ENCODE peak calls at places on chromosome 18, in four cellular contexts. One of them, this sample, is unnamed.

GRCh38 chr18:12393510-12393909 is 14.2 kb upstream of the PRELID3A start:
- DNase-seq in CD4-positive, alpha-beta T cell: no peak
- DNase-seq in progenitor cell of endocrine pancreas: no peak
- DNase-seq in cardiac fibroblast: no peak
- DNase-seq in this sample: no peak

GRCh38 chr18:10205136-10205535 is 249.3 kb upstream of the APCDD1 start:
- DNase-seq in progenitor cell of endocrine pancreas: no peak
- DNase-seq in cardiac fibroblast: peak
- DNase-seq in CD4-positive, alpha-beta T cell: no peak
- DNase-seq in this sample: no peak

GRCh38 chr18:35695803-35696202 is 114.3 kb downstream of the GALNT1 start:
- DNase-seq in cardiac fibroblast: no peak
- DNase-seq in progenitor cell of endocrine pancreas: no peak
- DNase-seq in CD4-positive, alpha-beta T cell: no peak
- DNase-seq in this sample: no peak

GRCh38 chr18:4233468-4233867 is 221.6 kb downstream of the DLGAP1 start:
- DNase-seq in CD4-positive, alpha-beta T cell: no peak
- DNase-seq in progenitor cell of endocrine pancreas: no peak
- DNase-seq in cardiac fibroblast: no peak
- DNase-seq in this sample: no peak

GRCh38 chr18:79480171-79480981 is 84.6 kb downstream of the NFATC1 start:
- DNase-seq in cardiac fibroblast: no peak
- DNase-seq in CD4-positive, alpha-beta T cell: no peak
- DNase-seq in progenitor cell of endocrine pancreas: no peak
- DNase-seq in this sample: no peak

GRCh38 chr18:69755856-69756496 is 191.7 kb downstream of the CD226 start:
- DNase-seq in CD4-positive, alpha-beta T cell: no peak
- DNase-seq in progenitor cell of endocrine pancreas: no peak
- DNase-seq in cardiac fibroblast: no peak
- DNase-seq in this sample: no peak

GRCh38 chr18:4658804-4659203 is 203.7 kb upstream of the DLGAP1 start:
- DNase-seq in CD4-positive, alpha-beta T cell: no peak
- DNase-seq in progenitor cell of endocrine pancreas: no peak
- DNase-seq in cardiac fibroblast: no peak
- DNase-seq in this sample: no peak

GRCh38 chr18:48825101-48825745 is 125.5 kb downstream of the SMAD7 start:
- DNase-seq in CD4-positive, alpha-beta T cell: peak
- DNase-seq in progenitor cell of endocrine pancreas: no peak
- DNase-seq in cardiac fibroblast: peak
- DNase-seq in this sample: no peak

GRCh38 chr18:49226935-49227334 is 233.5 kb downstream of the DYM start:
- DNase-seq in CD4-positive, alpha-beta T cell: no peak
- DNase-seq in cardiac fibroblast: no peak
- DNase-seq in progenitor cell of endocrine pancreas: no peak
- DNase-seq in this sample: no peak

GRCh38 chr18:77676901-77677300 is 427.3 kb downstream of the GALR1 start:
- DNase-seq in cardiac fibroblast: no peak
- DNase-seq in progenitor cell of endocrine pancreas: no peak
- DNase-seq in CD4-positive, alpha-beta T cell: no peak
- DNase-seq in this sample: no peak

GRCh38 chr18:49949991-49950395 is 136.7 kb upstream of the ACAA2 start:
- DNase-seq in progenitor cell of endocrine pancreas: no peak
- DNase-seq in cardiac fibroblast: no peak
- DNase-seq in CD4-positive, alpha-beta T cell: no peak
- DNase-seq in this sample: no peak

GRCh38 chr18:54561864-54562263 is 29.2 kb upstream of the DYNAP start:
- DNase-seq in cardiac fibroblast: no peak
- DNase-seq in CD4-positive, alpha-beta T cell: no peak
- DNase-seq in progenitor cell of endocrine pancreas: no peak
- DNase-seq in this sample: no peak

GRCh38 chr18:54558609-54559585 is 32.1 kb upstream of the DYNAP start:
- DNase-seq in progenitor cell of endocrine pancreas: no peak
- DNase-seq in CD4-positive, alpha-beta T cell: no peak
- DNase-seq in cardiac fibroblast: peak
- DNase-seq in this sample: peak

GRCh38 chr18:54555996-54556395 is 35.0 kb upstream of the DYNAP start:
- DNase-seq in cardiac fibroblast: no peak
- DNase-seq in progenitor cell of endocrine pancreas: no peak
- DNase-seq in CD4-positive, alpha-beta T cell: no peak
- DNase-seq in this sample: no peak

GRCh38 chr18:54557958-54558357 is 33.1 kb upstream of the DYNAP start:
- DNase-seq in cardiac fibroblast: no peak
- DNase-seq in progenitor cell of endocrine pancreas: no peak
- DNase-seq in CD4-positive, alpha-beta T cell: no peak
- DNase-seq in this sample: no peak
- TF ChIP-seq CTCF in cardiac fibroblast: no peak
- TF ChIP-seq CTCF in progenitor cell of endocrine pancreas: no peak
- TF ChIP-seq CTCF in CD4-positive, alpha-beta T cell: no peak
- TF ChIP-seq CTCF in this sample: no peak

DNA sequence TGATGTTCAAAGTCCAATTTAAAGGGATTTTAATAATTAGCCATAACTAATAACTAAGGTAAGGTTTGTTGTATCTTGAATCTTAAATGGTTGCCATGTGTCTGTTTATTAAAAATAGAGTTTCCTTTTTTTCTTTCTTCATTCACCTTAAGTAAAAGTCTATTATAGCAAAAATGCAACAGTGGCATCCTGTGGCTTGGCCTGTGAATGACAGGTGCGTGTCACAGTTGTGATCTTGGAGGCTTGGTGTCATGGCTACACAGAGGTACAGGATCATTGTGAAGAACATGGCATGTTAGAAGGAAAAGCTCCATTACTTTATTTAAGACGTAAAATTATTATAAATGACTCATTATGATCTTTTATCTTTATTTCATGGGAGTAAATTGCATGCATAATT is 246.1 kb downstream of the BCL2 start:
- DNase-seq in progenitor cell of endocrine pancreas: no peak
- DNase-seq in CD4-positive, alpha-beta T cell: no peak
- DNase-seq in cardiac fibroblast: no peak
- DNase-seq in this sample: peak
- TF ChIP-seq CTCF in progenitor cell of endocrine pancreas: no peak
- TF ChIP-seq CTCF in CD4-positive, alpha-beta T cell: no peak
- TF ChIP-seq CTCF in cardiac fibroblast: no peak
- TF ChIP-seq CTCF in this sample: peak

DNA sequence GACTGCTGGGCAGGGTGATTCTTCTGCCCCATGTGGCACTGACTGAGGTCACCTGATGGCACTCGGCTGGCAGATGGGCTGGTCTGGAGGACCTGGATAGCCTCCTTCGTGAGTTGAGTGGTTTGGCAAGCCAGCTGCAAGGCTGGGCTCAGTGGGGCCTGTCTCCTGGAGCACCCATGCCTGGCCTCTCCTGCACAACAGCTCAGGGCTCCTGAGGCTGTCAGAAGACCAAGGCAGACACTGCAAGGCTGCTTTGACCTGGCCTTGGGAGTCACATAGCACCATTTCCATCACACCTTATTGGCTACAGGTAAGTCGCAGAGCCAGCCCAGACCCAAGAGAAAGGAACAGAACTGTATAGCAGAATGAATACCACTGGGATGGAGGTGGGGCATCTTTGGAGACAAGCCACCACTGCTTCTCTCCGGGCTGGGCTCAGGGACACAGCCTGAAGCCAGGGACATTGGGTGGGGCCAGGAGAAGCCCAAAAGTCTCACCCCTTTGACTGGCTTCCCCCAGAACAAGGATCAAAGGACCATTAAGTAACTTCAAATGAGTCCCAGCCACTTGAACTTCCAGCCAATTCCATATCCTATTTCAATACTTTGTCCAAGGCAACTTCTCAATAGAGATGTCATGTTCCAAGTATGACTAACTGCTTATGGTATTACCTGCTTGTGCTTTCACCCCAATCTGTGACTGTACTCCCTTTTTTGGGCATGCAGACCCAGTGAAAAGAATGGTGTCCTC is 156.3 kb downstream of the CABLES1 start:
- DNase-seq in progenitor cell of endocrine pancreas: no peak
- DNase-seq in CD4-positive, alpha-beta T cell: no peak
- DNase-seq in cardiac fibroblast: peak
- DNase-seq in this sample: no peak
- TF ChIP-seq CTCF in progenitor cell of endocrine pancreas: no peak
- TF ChIP-seq CTCF in CD4-positive, alpha-beta T cell: no peak
- TF ChIP-seq CTCF in cardiac fibroblast: no peak
- TF ChIP-seq CTCF in this sample: no peak

GRCh38 chr18:31679133-31679731 is 5.1 kb downstream of the B4GALT6 start:
- DNase-seq in cardiac fibroblast: peak
- DNase-seq in CD4-positive, alpha-beta T cell: no peak
- DNase-seq in progenitor cell of endocrine pancreas: no peak
- DNase-seq in this sample: no peak

GRCh38 chr18:31683106-31683505 is 1.3 kb downstream of the B4GALT6 start:
- DNase-seq in cardiac fibroblast: no peak
- DNase-seq in CD4-positive, alpha-beta T cell: no peak
- DNase-seq in progenitor cell of endocrine pancreas: no peak
- DNase-seq in this sample: no peak

GRCh38 chr18:31679806-31680793 is 4.3 kb downstream of the B4GALT6 start:
- DNase-seq in CD4-positive, alpha-beta T cell: no peak
- DNase-seq in cardiac fibroblast: no peak
- DNase-seq in progenitor cell of endocrine pancreas: no peak
- DNase-seq in this sample: no peak

GRCh38 chr18:31678425-31678824 is 6.0 kb downstream of the B4GALT6 start:
- DNase-seq in CD4-positive, alpha-beta T cell: no peak
- DNase-seq in cardiac fibroblast: no peak
- DNase-seq in progenitor cell of endocrine pancreas: no peak
- DNase-seq in this sample: no peak

GRCh38 chr18:31680836-31681568 is 3.4 kb downstream of the B4GALT6 start:
- DNase-seq in progenitor cell of endocrine pancreas: no peak
- DNase-seq in cardiac fibroblast: peak
- DNase-seq in CD4-positive, alpha-beta T cell: no peak
- DNase-seq in this sample: peak
- TF ChIP-seq CTCF in progenitor cell of endocrine pancreas: peak
- TF ChIP-seq CTCF in cardiac fibroblast: peak
- TF ChIP-seq CTCF in CD4-positive, alpha-beta T cell: peak
- TF ChIP-seq CTCF in this sample: peak

GRCh38 chr18:67568166-67568565 is 51.6 kb upstream of the DSEL start:
- DNase-seq in progenitor cell of endocrine pancreas: no peak
- DNase-seq in CD4-positive, alpha-beta T cell: no peak
- DNase-seq in cardiac fibroblast: no peak
- DNase-seq in this sample: no peak
- TF ChIP-seq CTCF in progenitor cell of endocrine pancreas: no peak
- TF ChIP-seq CTCF in CD4-positive, alpha-beta T cell: no peak
- TF ChIP-seq CTCF in cardiac fibroblast: no peak
- TF ChIP-seq CTCF in this sample: no peak

GRCh38 chr18:26103579-26103978 is 13.2 kb upstream of the SS18 start:
- DNase-seq in progenitor cell of endocrine pancreas: no peak
- DNase-seq in cardiac fibroblast: no peak
- DNase-seq in CD4-positive, alpha-beta T cell: peak
- DNase-seq in this sample: no peak
- TF ChIP-seq CTCF in progenitor cell of endocrine pancreas: no peak
- TF ChIP-seq CTCF in cardiac fibroblast: no peak
- TF ChIP-seq CTCF in CD4-positive, alpha-beta T cell: no peak
- TF ChIP-seq CTCF in this sample: no peak

DNA sequence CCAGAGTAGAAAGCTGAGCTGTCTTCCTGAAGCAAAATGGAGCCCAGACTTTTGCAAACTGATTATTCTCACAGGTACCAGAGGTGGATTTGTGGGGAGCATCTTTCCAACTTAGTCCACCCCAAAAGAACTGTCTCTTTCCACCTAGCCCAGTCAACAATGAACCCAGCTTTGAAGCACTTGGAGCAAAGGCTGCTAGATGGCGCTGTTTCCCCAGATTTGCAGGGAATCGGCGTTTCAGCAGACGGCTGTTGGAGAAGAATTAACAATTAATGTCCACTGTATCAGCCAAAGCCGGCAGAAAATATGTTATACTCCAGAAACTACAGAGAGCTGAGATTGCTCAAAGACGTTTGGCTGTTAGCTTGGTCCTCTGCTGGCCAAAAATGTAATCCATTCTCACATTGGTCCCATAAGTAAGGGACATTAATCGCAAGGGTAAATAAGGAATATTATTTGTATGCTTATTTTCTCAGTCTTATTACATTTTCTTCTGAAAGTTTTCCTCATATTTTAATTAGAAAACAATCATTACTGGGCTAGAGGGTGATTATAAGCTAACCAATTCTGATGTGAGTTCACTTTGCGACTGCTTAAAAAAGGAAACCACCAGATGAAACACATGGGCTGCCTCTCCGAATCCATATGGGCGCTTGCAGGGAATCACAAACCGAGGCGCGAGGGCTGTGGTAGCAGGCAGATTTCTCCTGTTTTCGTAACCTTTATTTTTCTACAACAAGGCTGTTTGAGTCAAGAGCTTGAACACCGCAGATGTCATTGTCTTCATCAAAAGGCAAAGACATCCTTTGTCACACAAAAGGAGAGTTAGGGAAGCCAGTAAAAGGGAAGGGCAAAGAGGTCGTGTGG is 423.9 kb upstream of the MEX3C start:
- DNase-seq in progenitor cell of endocrine pancreas: peak
- DNase-seq in CD4-positive, alpha-beta T cell: no peak
- DNase-seq in cardiac fibroblast: peak
- DNase-seq in this sample: peak
- TF ChIP-seq CTCF in progenitor cell of endocrine pancreas: peak
- TF ChIP-seq CTCF in CD4-positive, alpha-beta T cell: no peak
- TF ChIP-seq CTCF in cardiac fibroblast: peak
- TF ChIP-seq CTCF in this sample: peak

GRCh38 chr18:8427339-8427738 is 181.9 kb upstream of the RAB12 start:
- DNase-seq in progenitor cell of endocrine pancreas: no peak
- DNase-seq in CD4-positive, alpha-beta T cell: no peak
- DNase-seq in cardiac fibroblast: no peak
- DNase-seq in this sample: no peak

GRCh38 chr18:8424481-8424880 is 184.8 kb upstream of the RAB12 start:
- DNase-seq in cardiac fibroblast: no peak
- DNase-seq in progenitor cell of endocrine pancreas: no peak
- DNase-seq in CD4-positive, alpha-beta T cell: no peak
- DNase-seq in this sample: no peak

GRCh38 chr18:8428951-8429350 is 180.3 kb upstream of the RAB12 start:
- DNase-seq in progenitor cell of endocrine pancreas: no peak
- DNase-seq in CD4-positive, alpha-beta T cell: no peak
- DNase-seq in cardiac fibroblast: no peak
- DNase-seq in this sample: no peak

GRCh38 chr18:8424917-8425725 is 184.1 kb upstream of the RAB12 start:
- DNase-seq in progenitor cell of endocrine pancreas: no peak
- DNase-seq in cardiac fibroblast: peak
- DNase-seq in CD4-positive, alpha-beta T cell: no peak
- DNase-seq in this sample: no peak

GRCh38 chr18:8426401-8426800 is 182.8 kb upstream of the RAB12 start:
- DNase-seq in cardiac fibroblast: no peak
- DNase-seq in CD4-positive, alpha-beta T cell: no peak
- DNase-seq in progenitor cell of endocrine pancreas: no peak
- DNase-seq in this sample: no peak
- TF ChIP-seq CTCF in cardiac fibroblast: peak
- TF ChIP-seq CTCF in CD4-positive, alpha-beta T cell: no peak
- TF ChIP-seq CTCF in progenitor cell of endocrine pancreas: peak
- TF ChIP-seq CTCF in this sample: no peak

GRCh38 chr18:9020221-9020620 is 82.3 kb upstream of the NDUFV2 start:
- DNase-seq in cardiac fibroblast: no peak
- DNase-seq in CD4-positive, alpha-beta T cell: no peak
- DNase-seq in progenitor cell of endocrine pancreas: no peak
- DNase-seq in this sample: no peak
- TF ChIP-seq CTCF in cardiac fibroblast: no peak
- TF ChIP-seq CTCF in CD4-positive, alpha-beta T cell: no peak
- TF ChIP-seq CTCF in progenitor cell of endocrine pancreas: no peak
- TF ChIP-seq CTCF in this sample: no peak